ENCODE peak calls at places on chromosomes 4 and X, in seven cellular contexts. N is progenitor cell of endocrine pancreas; S is GM10248; K is HCT116; Q is CD4-positive, alpha-beta T cell; P is RWPE1; I is dorsolateral prefrontal cortex. A is an unnamed sample.

GRCh38 chr4:156751486-156751885 is 220.1 kb downstream of the PDGFC start:
- DNase-seq in N (no peak), S (no peak), K (no peak), Q (no peak), P (no peak), I (no peak), A (no peak)

GRCh38 chr4:59664771-59665170 is 1535.4 kb upstream of the ADGRL3 start:
- DNase-seq in N (no peak), S (no peak), K (no peak), Q (no peak), P (no peak), I (no peak), A (no peak)

GRCh38 chrX:8927066-8927465 is 106.9 kb downstream of the FAM9B start:
- DNase-seq in N (no peak), S (no peak), K (no peak), Q (no peak), P (no peak), I (no peak), A (no peak)

GRCh38 chr4:138898282-138898681 is 117.3 kb upstream of the NOCT start:
- DNase-seq in N (no peak), S (no peak), K (no peak), Q (no peak), P (no peak), I (no peak), A (no peak)

GRCh38 chr4:8241211-8241779 is 28.3 kb upstream of the HTRA3 start:
- DNase-seq in N (no peak), S (no peak), K (no peak), Q (no peak), P (no peak), I (no peak), A (no peak)

GRCh38 chr4:159366966-159367365 is 264.1 kb downstream of the RAPGEF2 start:
- DNase-seq in N (no peak), S (no peak), K (no peak), Q (no peak), P (peak; percentile 13), I (no peak), A (no peak)

GRCh38 chr4:39305902-39306677 is 60.1 kb downstream of the RFC1 start:
- DNase-seq in N (no peak), S (no peak), K (no peak), Q (no peak), P (no peak), I (no peak), A (no peak)

GRCh38 chr4:112170451-112170993 is 25.3 kb downstream of the FAM241A start:
- DNase-seq in N (no peak), S (no peak), K (peak; percentile 94), Q (no peak), P (peak; percentile 81), I (no peak), A (no peak)

GRCh38 chrX:150767475-150768131 is 74.4 kb downstream of the MTMR1 start:
- DNase-seq in N (no peak), S (no peak), K (no peak), Q (no peak), P (peak; percentile 19), I (no peak), A (no peak)

GRCh38 chrX:9278475-9279270 is 186.2 kb upstream of the TBL1X start:
- DNase-seq in N (no peak), S (no peak), K (no peak), Q (no peak), P (no peak), I (no peak), A (no peak)

GRCh38 chr4:14916554-14917304 is 85.6 kb upstream of the CPEB2 start:
- DNase-seq in N (no peak), S (no peak), K (peak; percentile 10), Q (no peak), P (peak; percentile 24), I (no peak), A (no peak)

GRCh38 chrX:68842351-68842750 is 13.5 kb downstream of the EFNB1 start:
- DNase-seq in N (no peak), S (no peak), K (no peak), Q (no peak), P (no peak), I (no peak), A (no peak)

GRCh38 chr4:47049347-47049746 is 18.0 kb downstream of the GABRB1 start:
- DNase-seq in N (no peak), S (no peak), K (no peak), Q (no peak), P (no peak), I (no peak), A (no peak)

GRCh38 chr4:20684852-20685763 is 15.2 kb upstream of the PACRGL start:
- DNase-seq in N (no peak), S (peak; percentile 24), K (no peak), Q (no peak), P (peak; percentile 11), I (no peak), A (no peak)

GRCh38 chr4:773214-773613 is 52.7 kb downstream of the CPLX1 start:
- DNase-seq in N (no peak), S (no peak), K (no peak), Q (no peak), P (no peak), I (no peak), A (no peak)

GRCh38 chr4:144948009-144948408 is 150.0 kb downstream of the ANAPC10 start:
- DNase-seq in N (no peak), S (no peak), K (no peak), Q (no peak), P (no peak), I (no peak), A (no peak)
- TF ChIP-seq CTCF in N (no peak), S (no peak), K (no peak), Q (no peak), P (no peak), I (no peak), A (no peak)

DNA sequence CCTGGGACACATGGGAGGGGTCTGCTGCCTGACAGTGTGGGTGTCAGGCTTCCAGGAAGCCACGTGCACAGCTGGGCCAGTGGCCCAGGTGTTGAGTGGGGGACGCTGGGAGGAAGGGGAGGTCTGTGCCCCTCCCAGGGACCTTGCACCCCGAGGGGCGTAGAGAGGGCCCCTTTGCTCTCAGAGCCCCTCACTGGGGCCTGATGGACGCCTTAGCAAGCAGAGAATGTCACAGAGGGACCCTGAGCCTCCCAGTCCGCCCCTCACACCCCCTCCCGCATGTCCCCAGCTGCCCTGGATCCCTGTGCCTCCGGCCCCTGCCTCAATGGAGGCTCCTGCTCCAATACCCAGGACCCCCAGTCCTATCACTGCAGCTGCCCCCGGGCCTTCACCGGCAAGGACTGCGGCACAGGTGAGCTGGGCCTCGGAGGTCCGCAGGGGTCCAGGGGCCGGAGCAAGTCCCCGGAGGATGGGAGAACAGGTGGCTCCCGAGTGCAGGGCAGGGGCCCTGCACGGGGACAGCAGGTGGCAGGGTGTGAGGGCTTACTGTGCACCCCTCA is 2.1 kb downstream of the HGFAC start:
- DNase-seq in N (no peak), S (no peak), K (no peak), Q (no peak), P (no peak), I (no peak), A (peak; percentile 14)
- TF ChIP-seq CTCF in N (no peak), S (no peak), K (no peak), Q (peak; percentile 12), P (peak; percentile 62), I (peak; percentile 45), A (no peak)

GRCh38 chr4:82851902-82852750 is 38.8 kb downstream of the SEC31A start:
- DNase-seq in N (no peak), S (no peak), K (peak; percentile 33), Q (no peak), P (peak; percentile 5), I (no peak), A (no peak)
- TF ChIP-seq CTCF in N (peak; percentile 59), S (no peak), K (peak; percentile 67), Q (peak; percentile 34), P (peak; percentile 45), I (no peak), A (no peak)

GRCh38 chr4:94345984-94346383 is 3.3 kb upstream of the HPGDS start:
- DNase-seq in N (no peak), S (no peak), K (no peak), Q (no peak), P (no peak), I (no peak), A (no peak)

GRCh38 chr4:94341468-94341867 is 1.2 kb downstream of the HPGDS start:
- DNase-seq in N (no peak), S (no peak), K (no peak), Q (no peak), P (no peak), I (no peak), A (no peak)

GRCh38 chr4:94345267-94345666 is 2.6 kb upstream of the HPGDS start:
- DNase-seq in N (no peak), S (no peak), K (no peak), Q (no peak), P (no peak), I (no peak), A (no peak)

GRCh38 chr4:94342713-94343112 is at the start of gene HPGDS:
- DNase-seq in N (no peak), S (no peak), K (no peak), Q (no peak), P (no peak), I (no peak), A (no peak)

GRCh38 chr4:94344457-94344856 is 1.8 kb upstream of the HPGDS start:
- DNase-seq in N (no peak), S (no peak), K (no peak), Q (no peak), P (no peak), I (no peak), A (no peak)
- TF ChIP-seq CTCF in N (no peak), S (no peak), K (no peak), Q (no peak), P (no peak), I (no peak), A (no peak)

DNA sequence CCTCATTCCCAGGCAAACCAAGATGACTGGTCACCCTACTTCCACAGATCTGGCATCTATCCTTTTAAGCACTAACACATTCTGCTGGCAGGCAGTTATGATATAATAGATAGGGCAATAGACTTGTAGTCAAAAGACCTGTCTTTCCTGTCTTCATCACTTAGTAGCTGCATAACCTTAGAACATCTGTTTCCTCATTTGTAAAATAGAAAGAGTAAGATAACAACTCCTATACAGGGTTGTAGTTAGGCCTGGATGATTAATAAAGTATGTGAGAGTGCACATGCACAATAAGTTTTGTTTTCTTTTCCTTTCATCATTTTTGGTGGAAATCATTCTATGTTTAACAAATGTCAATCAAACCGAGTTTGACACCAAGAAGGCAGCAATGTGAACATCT is 72.1 kb downstream of the GPR82 start:
- DNase-seq in N (no peak), S (no peak), K (no peak), Q (no peak), P (no peak), I (no peak), A (no peak)
- TF ChIP-seq CTCF in N (no peak), S (no peak), K (no peak), Q (no peak), P (no peak), I (no peak), A (no peak)

DNA sequence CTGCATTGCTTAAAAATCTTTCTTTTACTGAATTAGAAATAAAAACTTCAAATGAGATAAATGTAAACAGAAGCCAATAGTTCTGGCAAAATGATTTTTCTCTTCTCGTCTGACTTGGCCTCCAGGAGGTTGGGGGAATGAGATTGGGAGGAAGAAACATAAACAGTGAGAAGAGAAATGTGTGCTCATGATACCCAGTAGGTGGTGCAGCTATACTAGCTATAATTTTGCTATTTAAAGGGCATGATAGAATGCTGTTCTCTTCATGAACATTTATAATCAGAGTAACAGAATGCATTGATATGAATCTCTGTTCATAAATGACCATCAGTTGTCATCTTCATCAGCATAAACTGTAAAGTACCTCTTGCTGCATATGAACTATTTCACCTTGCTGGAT is 85.5 kb downstream of the TACR3 start:
- DNase-seq in N (no peak), S (no peak), K (peak; percentile 10), Q (no peak), P (peak; percentile 1), I (no peak), A (no peak)
- TF ChIP-seq CTCF in N (no peak), S (no peak), K (peak; percentile 30), Q (no peak), P (no peak), I (no peak), A (no peak)

A was measured in glutamatergic neuron.